ENCODE peak calls at places on chromosomes 16 and 17, in four cellular contexts. One of them, this sample, is unnamed.

GRCh38 chr17:50364061-50364458 is 8.9 kb downstream of the MRPL27 start:
- DNase-seq in stimulated activated CD8-positive, alpha-beta memory T cell treated with anti-CD3 and anti-CD28 coated beads, Interleukin-15, amount 100 ng/mL, for 4 hours: no peak
- DNase-seq in brain pericyte: no peak
- DNase-seq in stimulated activated CD4-positive, alpha-beta T cell treated with anti-CD3 and anti-CD28 coated beads, TNF-alpha, amount 100 ng/mL, for 48 hours: no peak
- DNase-seq in this sample: no peak

GRCh38 chr17:64244165-64244564 is 18.9 kb downstream of the TEX2 start:
- DNase-seq in stimulated activated CD8-positive, alpha-beta memory T cell treated with anti-CD3 and anti-CD28 coated beads, Interleukin-15, amount 100 ng/mL, for 4 hours: no peak
- DNase-seq in stimulated activated CD4-positive, alpha-beta T cell treated with anti-CD3 and anti-CD28 coated beads, TNF-alpha, amount 100 ng/mL, for 48 hours: no peak
- DNase-seq in brain pericyte: no peak
- DNase-seq in this sample: no peak

GRCh38 chr16:86709103-86709502 is 130.8 kb downstream of the FOXL1 start:
- DNase-seq in stimulated activated CD4-positive, alpha-beta T cell treated with anti-CD3 and anti-CD28 coated beads, TNF-alpha, amount 100 ng/mL, for 48 hours: no peak
- DNase-seq in stimulated activated CD8-positive, alpha-beta memory T cell treated with anti-CD3 and anti-CD28 coated beads, Interleukin-15, amount 100 ng/mL, for 4 hours: no peak
- DNase-seq in brain pericyte: no peak
- DNase-seq in this sample: no peak

GRCh38 chr16:57888128-57888527 is 82.8 kb downstream of the CNGB1 start:
- DNase-seq in stimulated activated CD4-positive, alpha-beta T cell treated with anti-CD3 and anti-CD28 coated beads, TNF-alpha, amount 100 ng/mL, for 48 hours: no peak
- DNase-seq in stimulated activated CD8-positive, alpha-beta memory T cell treated with anti-CD3 and anti-CD28 coated beads, Interleukin-15, amount 100 ng/mL, for 4 hours: no peak
- DNase-seq in brain pericyte: no peak
- DNase-seq in this sample: no peak

GRCh38 chr16:79191933-79192332 is 408.6 kb downstream of the MAF start:
- DNase-seq in brain pericyte: no peak
- DNase-seq in stimulated activated CD4-positive, alpha-beta T cell treated with anti-CD3 and anti-CD28 coated beads, TNF-alpha, amount 100 ng/mL, for 48 hours: no peak
- DNase-seq in stimulated activated CD8-positive, alpha-beta memory T cell treated with anti-CD3 and anti-CD28 coated beads, Interleukin-15, amount 100 ng/mL, for 4 hours: no peak
- DNase-seq in this sample: no peak

GRCh38 chr17:81518785-81519283 is 6.2 kb upstream of the ACTG1 start:
- DNase-seq in brain pericyte: no peak
- DNase-seq in stimulated activated CD4-positive, alpha-beta T cell treated with anti-CD3 and anti-CD28 coated beads, TNF-alpha, amount 100 ng/mL, for 48 hours: no peak
- DNase-seq in stimulated activated CD8-positive, alpha-beta memory T cell treated with anti-CD3 and anti-CD28 coated beads, Interleukin-15, amount 100 ng/mL, for 4 hours: no peak
- DNase-seq in this sample: peak

GRCh38 chr17:74519951-74520553 is 11.2 kb downstream of the CD300LB start:
- DNase-seq in stimulated activated CD4-positive, alpha-beta T cell treated with anti-CD3 and anti-CD28 coated beads, TNF-alpha, amount 100 ng/mL, for 48 hours: no peak
- DNase-seq in stimulated activated CD8-positive, alpha-beta memory T cell treated with anti-CD3 and anti-CD28 coated beads, Interleukin-15, amount 100 ng/mL, for 4 hours: no peak
- DNase-seq in brain pericyte: no peak
- DNase-seq in this sample: peak

GRCh38 chr17:10155334-10156081 is 42.9 kb downstream of the GAS7 start:
- DNase-seq in stimulated activated CD4-positive, alpha-beta T cell treated with anti-CD3 and anti-CD28 coated beads, TNF-alpha, amount 100 ng/mL, for 48 hours: no peak
- DNase-seq in brain pericyte: no peak
- DNase-seq in stimulated activated CD8-positive, alpha-beta memory T cell treated with anti-CD3 and anti-CD28 coated beads, Interleukin-15, amount 100 ng/mL, for 4 hours: no peak
- DNase-seq in this sample: no peak

GRCh38 chr17:33342025-33342424 is 48.9 kb upstream of the ASIC2 start:
- DNase-seq in stimulated activated CD8-positive, alpha-beta memory T cell treated with anti-CD3 and anti-CD28 coated beads, Interleukin-15, amount 100 ng/mL, for 4 hours: no peak
- DNase-seq in brain pericyte: no peak
- DNase-seq in stimulated activated CD4-positive, alpha-beta T cell treated with anti-CD3 and anti-CD28 coated beads, TNF-alpha, amount 100 ng/mL, for 48 hours: no peak
- DNase-seq in this sample: no peak

GRCh38 chr17:57892820-57893595 is 43.2 kb upstream of the MRPS23 start:
- DNase-seq in stimulated activated CD8-positive, alpha-beta memory T cell treated with anti-CD3 and anti-CD28 coated beads, Interleukin-15, amount 100 ng/mL, for 4 hours: no peak
- DNase-seq in brain pericyte: peak
- DNase-seq in stimulated activated CD4-positive, alpha-beta T cell treated with anti-CD3 and anti-CD28 coated beads, TNF-alpha, amount 100 ng/mL, for 48 hours: no peak
- DNase-seq in this sample: peak

GRCh38 chr16:27769561-27770222 is 219.7 kb downstream of the KATNIP start:
- DNase-seq in stimulated activated CD4-positive, alpha-beta T cell treated with anti-CD3 and anti-CD28 coated beads, TNF-alpha, amount 100 ng/mL, for 48 hours: no peak
- DNase-seq in brain pericyte: no peak
- DNase-seq in stimulated activated CD8-positive, alpha-beta memory T cell treated with anti-CD3 and anti-CD28 coated beads, Interleukin-15, amount 100 ng/mL, for 4 hours: no peak
- DNase-seq in this sample: no peak

GRCh38 chr16:81821422-81822128 is 42.5 kb downstream of the PLCG2 start:
- DNase-seq in brain pericyte: no peak
- DNase-seq in stimulated activated CD8-positive, alpha-beta memory T cell treated with anti-CD3 and anti-CD28 coated beads, Interleukin-15, amount 100 ng/mL, for 4 hours: no peak
- DNase-seq in stimulated activated CD4-positive, alpha-beta T cell treated with anti-CD3 and anti-CD28 coated beads, TNF-alpha, amount 100 ng/mL, for 48 hours: no peak
- DNase-seq in this sample: peak

GRCh38 chr17:78124836-78125137 is 3.8 kb downstream of the TMC6 start:
- DNase-seq in brain pericyte: no peak
- DNase-seq in stimulated activated CD4-positive, alpha-beta T cell treated with anti-CD3 and anti-CD28 coated beads, TNF-alpha, amount 100 ng/mL, for 48 hours: no peak
- DNase-seq in stimulated activated CD8-positive, alpha-beta memory T cell treated with anti-CD3 and anti-CD28 coated beads, Interleukin-15, amount 100 ng/mL, for 4 hours: no peak
- DNase-seq in this sample: no peak

GRCh38 chr16:1300664-1301476 is 8.6 kb upstream of the UBE2I start:
- DNase-seq in brain pericyte: no peak
- DNase-seq in stimulated activated CD8-positive, alpha-beta memory T cell treated with anti-CD3 and anti-CD28 coated beads, Interleukin-15, amount 100 ng/mL, for 4 hours: peak
- DNase-seq in stimulated activated CD4-positive, alpha-beta T cell treated with anti-CD3 and anti-CD28 coated beads, TNF-alpha, amount 100 ng/mL, for 48 hours: peak
- DNase-seq in this sample: peak

GRCh38 chr17:45019177-45019711 is 32.2 kb downstream of the DCAKD start:
- DNase-seq in stimulated activated CD4-positive, alpha-beta T cell treated with anti-CD3 and anti-CD28 coated beads, TNF-alpha, amount 100 ng/mL, for 48 hours: no peak
- DNase-seq in stimulated activated CD8-positive, alpha-beta memory T cell treated with anti-CD3 and anti-CD28 coated beads, Interleukin-15, amount 100 ng/mL, for 4 hours: no peak
- DNase-seq in brain pericyte: no peak
- DNase-seq in this sample: peak

GRCh38 chr17:73316919-73317505 is 5.2 kb upstream of the CDC42EP4 start:
- DNase-seq in brain pericyte: no peak
- DNase-seq in stimulated activated CD8-positive, alpha-beta memory T cell treated with anti-CD3 and anti-CD28 coated beads, Interleukin-15, amount 100 ng/mL, for 4 hours: no peak
- DNase-seq in stimulated activated CD4-positive, alpha-beta T cell treated with anti-CD3 and anti-CD28 coated beads, TNF-alpha, amount 100 ng/mL, for 48 hours: no peak
- DNase-seq in this sample: no peak

GRCh38 chr17:29102741-29103181 is 59.8 kb downstream of the PIPOX start:
- DNase-seq in stimulated activated CD4-positive, alpha-beta T cell treated with anti-CD3 and anti-CD28 coated beads, TNF-alpha, amount 100 ng/mL, for 48 hours: no peak
- DNase-seq in brain pericyte: no peak
- DNase-seq in stimulated activated CD8-positive, alpha-beta memory T cell treated with anti-CD3 and anti-CD28 coated beads, Interleukin-15, amount 100 ng/mL, for 4 hours: no peak
- DNase-seq in this sample: no peak

GRCh38 chr16:3131755-3132377 is 3.0 kb upstream of the ZNF213 start:
- DNase-seq in brain pericyte: no peak
- DNase-seq in stimulated activated CD8-positive, alpha-beta memory T cell treated with anti-CD3 and anti-CD28 coated beads, Interleukin-15, amount 100 ng/mL, for 4 hours: no peak
- DNase-seq in stimulated activated CD4-positive, alpha-beta T cell treated with anti-CD3 and anti-CD28 coated beads, TNF-alpha, amount 100 ng/mL, for 48 hours: peak
- DNase-seq in this sample: peak

GRCh38 chr17:72296456-72296855 is 175.6 kb downstream of the SOX9 start:
- DNase-seq in stimulated activated CD8-positive, alpha-beta memory T cell treated with anti-CD3 and anti-CD28 coated beads, Interleukin-15, amount 100 ng/mL, for 4 hours: no peak
- DNase-seq in stimulated activated CD4-positive, alpha-beta T cell treated with anti-CD3 and anti-CD28 coated beads, TNF-alpha, amount 100 ng/mL, for 48 hours: no peak
- DNase-seq in brain pericyte: no peak
- DNase-seq in this sample: no peak

GRCh38 chr16:28930652-28931051 is 1.1 kb upstream of the CD19 start:
- DNase-seq in brain pericyte: no peak
- DNase-seq in stimulated activated CD4-positive, alpha-beta T cell treated with anti-CD3 and anti-CD28 coated beads, TNF-alpha, amount 100 ng/mL, for 48 hours: no peak
- DNase-seq in stimulated activated CD8-positive, alpha-beta memory T cell treated with anti-CD3 and anti-CD28 coated beads, Interleukin-15, amount 100 ng/mL, for 4 hours: no peak
- DNase-seq in this sample: no peak

GRCh38 chr17:76957600-76958464 is 89.6 kb downstream of the MGAT5B start:
- DNase-seq in stimulated activated CD4-positive, alpha-beta T cell treated with anti-CD3 and anti-CD28 coated beads, TNF-alpha, amount 100 ng/mL, for 48 hours: no peak
- DNase-seq in brain pericyte: no peak
- DNase-seq in stimulated activated CD8-positive, alpha-beta memory T cell treated with anti-CD3 and anti-CD28 coated beads, Interleukin-15, amount 100 ng/mL, for 4 hours: no peak
- DNase-seq in this sample: no peak

GRCh38 chr16:84182680-84183571 is 3.9 kb downstream of the TAF1C start:
- DNase-seq in stimulated activated CD8-positive, alpha-beta memory T cell treated with anti-CD3 and anti-CD28 coated beads, Interleukin-15, amount 100 ng/mL, for 4 hours: no peak
- DNase-seq in stimulated activated CD4-positive, alpha-beta T cell treated with anti-CD3 and anti-CD28 coated beads, TNF-alpha, amount 100 ng/mL, for 48 hours: no peak
- DNase-seq in brain pericyte: no peak
- DNase-seq in this sample: no peak

GRCh38 chr16:31202402-31203385 is at the start of gene PYCARD:
- DNase-seq in stimulated activated CD4-positive, alpha-beta T cell treated with anti-CD3 and anti-CD28 coated beads, TNF-alpha, amount 100 ng/mL, for 48 hours: no peak
- DNase-seq in stimulated activated CD8-positive, alpha-beta memory T cell treated with anti-CD3 and anti-CD28 coated beads, Interleukin-15, amount 100 ng/mL, for 4 hours: no peak
- DNase-seq in brain pericyte: no peak
- DNase-seq in this sample: peak

GRCh38 chr16:85370881-85371651 is 242.1 kb upstream of the GSE1 start:
- DNase-seq in stimulated activated CD4-positive, alpha-beta T cell treated with anti-CD3 and anti-CD28 coated beads, TNF-alpha, amount 100 ng/mL, for 48 hours: no peak
- DNase-seq in brain pericyte: no peak
- DNase-seq in stimulated activated CD8-positive, alpha-beta memory T cell treated with anti-CD3 and anti-CD28 coated beads, Interleukin-15, amount 100 ng/mL, for 4 hours: no peak
- DNase-seq in this sample: peak

GRCh38 chr17:41989702-41990419 is 23.3 kb downstream of the CNP start:
- DNase-seq in stimulated activated CD4-positive, alpha-beta T cell treated with anti-CD3 and anti-CD28 coated beads, TNF-alpha, amount 100 ng/mL, for 48 hours: no peak
- DNase-seq in brain pericyte: no peak
- DNase-seq in stimulated activated CD8-positive, alpha-beta memory T cell treated with anti-CD3 and anti-CD28 coated beads, Interleukin-15, amount 100 ng/mL, for 4 hours: no peak
- DNase-seq in this sample: no peak

GRCh38 chr17:4858880-4859260 is 25.7 kb downstream of the MINK1 start:
- DNase-seq in stimulated activated CD4-positive, alpha-beta T cell treated with anti-CD3 and anti-CD28 coated beads, TNF-alpha, amount 100 ng/mL, for 48 hours: no peak
- DNase-seq in stimulated activated CD8-positive, alpha-beta memory T cell treated with anti-CD3 and anti-CD28 coated beads, Interleukin-15, amount 100 ng/mL, for 4 hours: no peak
- DNase-seq in brain pericyte: no peak
- DNase-seq in this sample: peak

GRCh38 chr17:78959803-78960202 is 19.9 kb downstream of the LGALS3BP start:
- DNase-seq in stimulated activated CD4-positive, alpha-beta T cell treated with anti-CD3 and anti-CD28 coated beads, TNF-alpha, amount 100 ng/mL, for 48 hours: no peak
- DNase-seq in brain pericyte: no peak
- DNase-seq in stimulated activated CD8-positive, alpha-beta memory T cell treated with anti-CD3 and anti-CD28 coated beads, Interleukin-15, amount 100 ng/mL, for 4 hours: no peak
- DNase-seq in this sample: no peak

GRCh38 chr17:3960764-3961163 is 3.5 kb downstream of the ATP2A3 start:
- DNase-seq in stimulated activated CD4-positive, alpha-beta T cell treated with anti-CD3 and anti-CD28 coated beads, TNF-alpha, amount 100 ng/mL, for 48 hours: no peak
- DNase-seq in stimulated activated CD8-positive, alpha-beta memory T cell treated with anti-CD3 and anti-CD28 coated beads, Interleukin-15, amount 100 ng/mL, for 4 hours: no peak
- DNase-seq in brain pericyte: no peak
- DNase-seq in this sample: peak

GRCh38 chr16:24409045-24409444 is 130.3 kb upstream of the RBBP6 start:
- DNase-seq in stimulated activated CD4-positive, alpha-beta T cell treated with anti-CD3 and anti-CD28 coated beads, TNF-alpha, amount 100 ng/mL, for 48 hours: no peak
- DNase-seq in brain pericyte: no peak
- DNase-seq in stimulated activated CD8-positive, alpha-beta memory T cell treated with anti-CD3 and anti-CD28 coated beads, Interleukin-15, amount 100 ng/mL, for 4 hours: no peak
- DNase-seq in this sample: no peak

GRCh38 chr17:49548051-49548505 is 27.6 kb upstream of the NXPH3 start:
- DNase-seq in brain pericyte: no peak
- DNase-seq in stimulated activated CD4-positive, alpha-beta T cell treated with anti-CD3 and anti-CD28 coated beads, TNF-alpha, amount 100 ng/mL, for 48 hours: no peak
- DNase-seq in stimulated activated CD8-positive, alpha-beta memory T cell treated with anti-CD3 and anti-CD28 coated beads, Interleukin-15, amount 100 ng/mL, for 4 hours: no peak
- DNase-seq in this sample: no peak

GRCh38 chr17:48644910-48645557 is 18.9 kb upstream of the HOXB9 start:
- DNase-seq in stimulated activated CD4-positive, alpha-beta T cell treated with anti-CD3 and anti-CD28 coated beads, TNF-alpha, amount 100 ng/mL, for 48 hours: no peak
- DNase-seq in brain pericyte: no peak
- DNase-seq in stimulated activated CD8-positive, alpha-beta memory T cell treated with anti-CD3 and anti-CD28 coated beads, Interleukin-15, amount 100 ng/mL, for 4 hours: no peak
- DNase-seq in this sample: no peak